ENCODE peak calls at places on chromosomes 2 and 18, in six cellular contexts. X is NCI-H1436, D is left cardiac atrium, Z is heart right ventricle, U is NCI-H226, B is AG09319. H is an unnamed sample.

GRCh38 chr2:121346886-121347285 is 61.9 kb upstream of the TFCP2L1 start:
- DNase-seq in X (no peak), D (no peak), Z (no peak), U (no peak), B (no peak), H (no peak)

GRCh38 chr18:43819397-43819796 is 542.1 kb upstream of the SYT4 start:
- DNase-seq in X (no peak), D (no peak), Z (no peak), U (no peak), B (no peak), H (no peak)

GRCh38 chr2:54284801-54285200 is 28.8 kb upstream of the TSPYL6 start:
- DNase-seq in X (no peak), D (no peak), Z (no peak), U (no peak), B (no peak), H (no peak)

GRCh38 chr18:61883547-61883946 is 9.3 kb downstream of the RNF152 start:
- DNase-seq in X (no peak), D (no peak), Z (no peak), U (no peak), B (no peak), H (no peak)

GRCh38 chr2:38106420-38107182 is 30.6 kb upstream of the CYP1B1 start:
- DNase-seq in X (no peak), D (no peak), Z (no peak), U (peak), B (no peak), H (no peak)

GRCh38 chr2:29014811-29015414 is 33.8 kb downstream of the TOGARAM2 start:
- DNase-seq in X (no peak), D (peak), Z (peak), U (peak), B (no peak), H (no peak)

GRCh38 chr2:207531024-207531411 is 1.3 kb downstream of the CREB1 start:
- DNase-seq in X (no peak), D (no peak), Z (no peak), U (no peak), B (no peak), H (no peak)

GRCh38 chr2:109065335-109065734 is 63.7 kb upstream of the SH3RF3 start:
- DNase-seq in X (no peak), D (peak), Z (peak), U (no peak), B (no peak), H (no peak)

GRCh38 chr2:30240162-30240696 is 8.9 kb downstream of the LBH start:
- DNase-seq in X (no peak), D (no peak), Z (no peak), U (no peak), B (no peak), H (no peak)

GRCh38 chr18:50982802-50983179 is 15.0 kb downstream of the ELAC1 start:
- DNase-seq in X (no peak), D (no peak), Z (no peak), U (no peak), B (no peak), H (no peak)

GRCh38 chr2:224359569-224359968 is 42.3 kb downstream of the FAM124B start:
- DNase-seq in X (no peak), D (no peak), Z (no peak), U (no peak), B (no peak), H (no peak)

H was measured in NCI-H1417.